ENCODE peak calls at places on chromosome 2, in ten cellular contexts. L is AG08395; T is mammary epithelial cell; U is GM12891; P is lower leg skin; I is GM03348; S is anterior cingulate cortex; C is activated CD4-positive, alpha-beta T cell treated with anti-CD3 and anti-CD28 coated beads for 48 hours; K is stimulated activated CD8-positive, alpha-beta memory T cell treated with anti-CD3 and anti-CD28 coated beads, Interleukin-15, amount 100 ng/mL, for 4 hours; B is DMS153. R is an unnamed sample.

GRCh38 chr2:114330594-114330993 is 111.8 kb upstream of the DPP10 start:
- DNase-seq in L (no peak), T (no peak), U (no peak), P (no peak), I (no peak), S (no peak), C (no peak), K (no peak), B (no peak), R (no peak)

GRCh38 chr2:26612522-26613240 is 28.5 kb downstream of the CIB4 start:
- DNase-seq in L (no peak), T (no peak), U (no peak), P (peak), I (no peak), S (peak), C (no peak), K (no peak), B (no peak), R (no peak)

GRCh38 chr2:23615216-23616020 is 230.4 kb downstream of the KLHL29 start:
- DNase-seq in L (no peak), T (no peak), U (no peak), P (no peak), I (no peak), S (no peak), C (no peak), K (no peak), B (no peak), R (no peak)

GRCh38 chr2:193963472-193964119 is 1693.4 kb upstream of the SLC39A10 start:
- DNase-seq in L (no peak), T (peak), U (no peak), P (no peak), I (peak), S (no peak), C (no peak), K (no peak), B (no peak), R (peak)

GRCh38 chr2:156110890-156111289 is 221.6 kb downstream of the NR4A2 start:
- DNase-seq in L (no peak), T (peak), U (peak), P (no peak), I (no peak), S (no peak), C (peak), K (no peak), B (no peak), R (peak)

GRCh38 chr2:287471-287885 is 413 bp downstream of the ALKAL2 start:
- DNase-seq in L (peak), T (no peak), U (peak), P (no peak), I (peak), S (no peak), C (peak), K (no peak), B (no peak), R (no peak)

GRCh38 chr2:4937550-4937949 is 754.6 kb upstream of the SOX11 start:
- DNase-seq in L (no peak), T (no peak), U (no peak), P (no peak), I (no peak), S (no peak), C (no peak), K (no peak), B (no peak), R (no peak)

GRCh38 chr2:162537651-162538050 is 193.7 kb downstream of the GCA start:
- DNase-seq in L (no peak), T (no peak), U (no peak), P (no peak), I (no peak), S (no peak), C (no peak), K (no peak), B (no peak), R (no peak)

GRCh38 chr2:158142568-158143332 is 41.1 kb downstream of the UPP2 start:
- DNase-seq in L (no peak), T (no peak), U (no peak), P (no peak), I (no peak), S (no peak), C (no peak), K (no peak), B (no peak), R (no peak)

R was measured in LNCaP clone FGC.